ENCODE peak calls at places on chromosomes 6 and 20, in six cellular contexts. E is upper lobe of left lung, N is breast epithelium, C is suprapubic skin, Y is K562, P is transverse colon. X is an unnamed sample. For H3K4me1, the result is how much of the 10 kb centered on the place peaks cover.

GRCh38 chr6:116290799-116291198 is 11.1 kb upstream of the TSPYL1 start:
- DNase-seq in E (no peak), N (no peak), C (no peak), Y (no peak), P (no peak), X (no peak)

GRCh38 chr6:86825436-86825835 is 111.9 kb upstream of the HTR1E start:
- DNase-seq in E (no peak), N (no peak), C (no peak), Y (no peak), P (no peak), X (no peak)

GRCh38 chr6:127118505-127119360 is at the start of gene RSPO3:
- DNase-seq in E (peak), N (no peak), C (peak), Y (no peak), P (peak), X (no peak)

GRCh38 chr6:126075335-126076071 is 89.2 kb downstream of the TRMT11 start:
- DNase-seq in E (no peak), N (no peak), C (no peak), Y (no peak), P (no peak), X (no peak)

GRCh38 chr20:62734336-62734735 is 25.7 kb downstream of the NTSR1 start:
- DNase-seq in E (no peak), N (no peak), C (no peak), Y (no peak), P (no peak), X (no peak)

GRCh38 chr6:118581489-118581959 is 33.4 kb downstream of the PLN start:
- DNase-seq in E (no peak), N (no peak), C (no peak), Y (peak), P (no peak), X (no peak)

GRCh38 chr6:44897286-44897685 is 430.8 kb upstream of the RUNX2 start:
- DNase-seq in E (no peak), N (no peak), C (no peak), Y (no peak), P (no peak), X (no peak)

GRCh38 chr20:15146948-15147347 is 809.5 kb upstream of the FLRT3 start:
- DNase-seq in E (no peak), N (no peak), C (no peak), Y (no peak), P (no peak), X (no peak)

GRCh38 chr6:154962751-154963150 is 32.4 kb upstream of the TIAM2 start:
- DNase-seq in E (no peak), N (no peak), C (no peak), Y (no peak), P (no peak), X (no peak)

GRCh38 chr20:38645980-38646858 is 44.6 kb downstream of the ARHGAP40 start:
- DNase-seq in E (peak), N (peak), C (peak), Y (peak), P (peak), X (no peak)

GRCh38 chr20:34768105-34768504 is 57.3 kb downstream of the NCOA6 start:
- DNase-seq in E (no peak), N (no peak), C (no peak), Y (no peak), P (no peak), X (no peak)

GRCh38 chr20:11305406-11305805 is 612.3 kb upstream of the BTBD3 start:
- DNase-seq in E (no peak), N (no peak), C (no peak), Y (no peak), P (no peak), X (no peak)

GRCh38 chr20:45163071-45163803 is 11.5 kb upstream of the PI3 start:
- DNase-seq in E (no peak), N (no peak), C (no peak), Y (no peak), P (peak), X (no peak)

GRCh38 chr6:36788768-36789167 is 50.5 kb downstream of the CPNE5 start:
- DNase-seq in E (no peak), N (no peak), C (no peak), Y (no peak), P (no peak), X (no peak)

GRCh38 chr6:104828478-104828877 is 31.2 kb downstream of the HACE1 start:
- DNase-seq in E (no peak), N (no peak), C (no peak), Y (no peak), P (no peak), X (no peak)

GRCh38 chr6:101544286-101544685 is 150.8 kb downstream of the GRIK2 start:
- DNase-seq in E (no peak), N (no peak), C (no peak), Y (no peak), P (no peak), X (no peak)

GRCh38 chr6:22877946-22878705 is 308.8 kb downstream of the HDGFL1 start:
- DNase-seq in E (no peak), N (no peak), C (no peak), Y (no peak), P (no peak), X (no peak)

GRCh38 chr6:148311849-148312669 is 30.6 kb upstream of the SASH1 start:
- DNase-seq in E (no peak), N (no peak), C (no peak), Y (no peak), P (no peak), X (no peak)

GRCh38 chr6:1952726-1953360 is 292.6 kb downstream of the GMDS start:
- DNase-seq in E (no peak), N (no peak), C (no peak), Y (no peak), P (no peak), X (no peak)

GRCh38 chr20:24147961-24148360 is 159.4 kb upstream of the GGTLC1 start:
- DNase-seq in E (no peak), N (no peak), C (no peak), Y (no peak), P (no peak), X (peak)

GRCh38 chr6:57130784-57131183 is 40.8 kb downstream of the ZNF451 start:
- DNase-seq in E (no peak), N (no peak), C (no peak), Y (no peak), P (no peak), X (no peak)

GRCh38 chr6:36444470-36444869 is 1.7 kb downstream of the KCTD20 start:
- DNase-seq in E (no peak), N (no peak), C (no peak), Y (no peak), P (no peak), X (no peak)

GRCh38 chr6:89066929-89067646 is 13.5 kb upstream of the PNRC1 start:
- DNase-seq in E (no peak), N (no peak), C (no peak), Y (no peak), P (no peak), X (no peak)

GRCh38 chr6:146876271-146877151 is 277.7 kb downstream of the ADGB start:
- DNase-seq in E (no peak), N (no peak), C (no peak), Y (peak), P (no peak), X (no peak)

GRCh38 chr6:37311666-37312473 is 41.9 kb upstream of the RNF8 start:
- DNase-seq in E (no peak), N (no peak), C (no peak), Y (peak), P (no peak), X (no peak)

GRCh38 chr6:134398453-134398852 is 80.5 kb upstream of the SGK1 start:
- DNase-seq in E (no peak), N (no peak), C (no peak), Y (no peak), P (peak), X (no peak)

GRCh38 chr20:59145926-59146800 is 17.5 kb upstream of the ZNF831 start:
- DNase-seq in E (peak), N (peak), C (no peak), Y (no peak), P (no peak), X (peak)

GRCh38 chr20:45538209-45538798 is 978 bp downstream of the WFDC6 start:
- DNase-seq in E (no peak), N (no peak), C (no peak), Y (no peak), P (no peak), X (peak)

GRCh38 chr6:112433457-112433856 is 86.3 kb downstream of the RFPL4B start:
- DNase-seq in E (no peak), N (no peak), C (no peak), Y (no peak), P (no peak), X (no peak)

GRCh38 chr20:13786143-13786828 is 1.5 kb downstream of the NDUFAF5 start:
- DNase-seq in E (no peak), N (no peak), C (no peak), Y (no peak), P (no peak), X (no peak)

GRCh38 chr20:49475979-49476378 is 6.5 kb downstream of the KCNB1 start:
- DNase-seq in E (no peak), N (no peak), C (no peak), Y (no peak), P (no peak), X (no peak)

GRCh38 chr6:111750753-111751684 is 122.2 kb downstream of the FYN start:
- DNase-seq in E (no peak), N (no peak), C (no peak), Y (no peak), P (peak), X (no peak)

GRCh38 chr6:157514659-157515496 is 133.9 kb downstream of the ZDHHC14 start:
- DNase-seq in E (no peak), N (no peak), C (no peak), Y (peak), P (no peak), X (no peak)

GRCh38 chr6:157510329-157511188 is 129.6 kb downstream of the ZDHHC14 start:
- DNase-seq in E (peak), N (no peak), C (no peak), Y (no peak), P (no peak), X (no peak)

GRCh38 chr6:157513619-157514485 is 132.9 kb downstream of the ZDHHC14 start:
- DNase-seq in E (no peak), N (no peak), C (no peak), Y (no peak), P (no peak), X (no peak)

GRCh38 chr6:157512081-157512682 is 131.2 kb downstream of the ZDHHC14 start:
- DNase-seq in E (peak), N (no peak), C (no peak), Y (no peak), P (no peak), X (no peak)

DNA sequence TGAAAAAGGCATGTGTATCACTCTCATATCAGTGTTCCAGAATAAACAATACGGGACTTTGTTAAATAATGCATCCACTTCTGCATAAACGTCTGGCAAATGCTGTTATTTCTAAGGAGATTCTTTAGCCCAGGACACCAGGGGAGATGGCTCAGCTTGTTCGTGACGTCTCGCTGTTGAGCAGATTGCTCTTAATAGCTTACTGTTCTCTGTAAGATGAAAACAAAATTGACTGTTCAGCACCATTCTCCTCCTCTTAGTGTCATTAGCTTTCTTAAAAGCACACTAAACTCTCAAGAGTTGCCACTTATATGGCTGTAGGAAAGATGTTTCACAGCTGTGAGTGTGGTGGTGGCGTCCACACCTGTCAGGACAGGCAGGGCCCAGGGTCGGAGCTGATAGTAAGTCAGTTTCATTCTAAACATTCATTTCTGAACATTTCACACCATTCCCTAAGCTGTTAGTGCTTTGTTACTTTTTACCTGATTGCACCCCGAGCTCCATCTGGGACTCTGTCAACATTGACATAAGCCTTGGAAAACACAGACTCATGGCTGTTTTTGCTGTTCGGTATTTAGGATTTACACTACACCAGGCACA is 132.1 kb downstream of the ZDHHC14 start:
- DNase-seq in E (no peak), N (no peak), C (no peak), Y (no peak), P (no peak), X (no peak)
- TF ChIP-seq POLR2AphosphoS5 in E (no peak), N (no peak), C (no peak), Y (no peak), P (no peak), X (no peak)

GRCh38 chr6:27062755-27063154 is 184.7 kb upstream of the PRSS16 start:
- DNase-seq in E (no peak), N (no peak), C (no peak), Y (no peak), P (no peak), X (no peak)

GRCh38 chr6:27066381-27066780 is 181.1 kb upstream of the PRSS16 start:
- DNase-seq in E (no peak), N (no peak), C (no peak), Y (no peak), P (no peak), X (no peak)

GRCh38 chr6:27061235-27061993 is 186.1 kb upstream of the PRSS16 start:
- DNase-seq in E (no peak), N (no peak), C (no peak), Y (no peak), P (no peak), X (no peak)

GRCh38 chr6:27065183-27065582 is 182.3 kb upstream of the PRSS16 start:
- DNase-seq in E (no peak), N (no peak), C (no peak), Y (no peak), P (no peak), X (no peak)

DNA sequence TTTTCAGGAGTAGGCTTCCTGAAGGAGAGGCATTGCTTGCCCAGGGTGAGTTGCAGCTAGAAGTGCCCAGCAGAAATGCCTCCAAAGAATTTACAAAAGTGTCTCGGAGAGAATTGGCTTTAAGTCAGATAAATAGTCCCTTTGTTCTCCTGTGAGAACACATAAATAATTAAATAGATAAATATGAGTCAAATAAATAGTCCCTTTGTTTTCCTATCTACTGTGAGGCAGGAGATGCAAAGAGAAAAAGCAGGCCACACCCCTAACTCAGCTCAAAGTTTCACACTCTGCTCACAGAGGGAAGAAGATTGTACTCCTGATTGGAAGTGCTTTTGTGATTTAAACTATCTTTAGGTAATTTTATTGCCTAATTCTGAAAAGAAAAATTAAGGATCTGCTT is 180.7 kb upstream of the PRSS16 start:
- DNase-seq in E (no peak), N (no peak), C (no peak), Y (no peak), P (no peak), X (no peak)
- H3K27ac ChIP-seq in E (no peak), N (no peak), C (no peak), Y (no peak), P (no peak), X (no peak)

DNA sequence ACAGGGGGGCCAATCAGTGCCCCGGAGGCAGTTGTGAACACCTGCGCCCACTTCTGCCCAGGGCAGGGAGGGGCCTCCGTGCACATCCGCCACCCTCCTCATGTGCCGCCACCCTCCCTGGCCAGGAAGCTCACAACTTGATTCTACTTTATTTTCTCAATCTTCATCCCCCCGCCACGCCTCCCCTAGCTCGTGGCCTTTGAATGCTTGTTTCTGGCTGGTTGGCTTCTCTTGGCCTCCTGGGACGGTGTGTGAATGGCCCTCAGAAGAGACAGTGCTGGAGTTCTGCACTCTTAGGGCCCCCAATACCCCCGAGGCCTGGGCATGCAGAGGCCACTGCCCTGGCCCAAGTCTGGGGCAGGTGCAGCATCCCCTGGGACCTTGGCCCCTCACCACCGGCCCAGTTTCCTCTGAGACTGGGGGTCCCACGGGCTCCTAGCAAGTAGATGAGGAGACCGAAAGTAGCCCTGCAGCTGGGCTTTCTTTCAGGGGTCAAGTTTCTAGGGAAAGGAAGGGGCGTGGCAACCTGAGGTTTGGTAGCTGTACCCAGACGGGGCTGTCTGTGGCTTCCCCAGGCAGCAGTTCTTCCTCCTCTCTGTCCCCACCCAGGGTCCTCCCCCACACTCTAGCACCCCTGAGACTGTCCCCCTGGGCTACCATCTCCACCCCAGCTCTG is 1.3 kb downstream of the RGS19 start:
- DNase-seq in E (no peak), N (no peak), C (no peak), Y (no peak), P (peak), X (no peak)
- H3K4me1 ChIP-seq in E (half or more), N (under half), C (half or more), Y (under half), P (under half), X (under half)

GRCh38 chr6:166542580-166542912 is 43.9 kb downstream of the RAMACL start:
- DNase-seq in E (no peak), N (no peak), C (no peak), Y (no peak), P (peak), X (no peak)
- TF ChIP-seq POLR2AphosphoS5 in E (no peak), N (no peak), C (no peak), Y (no peak), P (no peak), X (no peak)

GRCh38 chr6:71404145-71404966 is 115.7 kb downstream of the OGFRL1 start:
- DNase-seq in E (no peak), N (no peak), C (no peak), Y (no peak), P (no peak), X (no peak)

GRCh38 chr6:71403422-71404134 is 115.0 kb downstream of the OGFRL1 start:
- DNase-seq in E (no peak), N (no peak), C (no peak), Y (no peak), P (no peak), X (no peak)

GRCh38 chr6:71406871-71407860 is 118.6 kb downstream of the OGFRL1 start:
- DNase-seq in E (no peak), N (no peak), C (no peak), Y (no peak), P (no peak), X (no peak)

GRCh38 chr6:71404967-71405278 is 116.3 kb downstream of the OGFRL1 start:
- DNase-seq in E (no peak), N (no peak), C (no peak), Y (no peak), P (no peak), X (no peak)

DNA sequence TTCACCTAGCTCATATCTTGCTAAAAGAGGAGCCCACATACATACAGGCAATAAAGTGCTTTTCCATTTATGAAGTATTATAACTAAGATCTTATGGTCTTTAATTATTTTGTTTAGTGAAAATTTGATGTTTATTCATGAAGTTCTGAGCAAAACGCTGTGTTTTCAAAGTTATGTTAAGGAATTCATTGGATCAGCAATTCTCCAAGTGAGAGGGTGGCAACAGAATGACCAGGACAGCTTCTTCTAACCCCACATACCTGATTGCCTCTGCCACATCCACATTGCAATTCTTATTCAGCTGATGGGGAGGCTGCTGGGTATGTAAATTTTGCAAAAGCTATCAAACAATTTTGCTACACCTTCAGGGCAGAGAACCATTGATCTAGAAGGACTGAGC is 116.8 kb downstream of the OGFRL1 start:
- DNase-seq in E (no peak), N (no peak), C (no peak), Y (no peak), P (no peak), X (no peak)
- H3K27ac ChIP-seq in E (peak), N (peak), C (no peak), Y (no peak), P (no peak), X (no peak)

GRCh38 chr20:40880063-40880715 is 148.4 kb upstream of the TOP1 start:
- DNase-seq in E (no peak), N (peak), C (no peak), Y (no peak), P (no peak), X (no peak)
- H3K4me1 ChIP-seq in E (under half), N (under half), C (under half), Y (under half), P (under half), X (under half)

GRCh38 chr6:17292600-17293133 is 11.5 kb downstream of the RBM24 start:
- DNase-seq in E (no peak), N (no peak), C (no peak), Y (no peak), P (no peak), X (no peak)
- TF ChIP-seq POLR2AphosphoS5 in E (no peak), N (no peak), C (no peak), Y (no peak), P (no peak), X (no peak)

GRCh38 chr6:14641401-14641800 is 523.8 kb downstream of the CD83 start:
- DNase-seq in E (no peak), N (no peak), C (no peak), Y (no peak), P (no peak), X (no peak)

GRCh38 chr6:14640631-14641030 is 523.1 kb downstream of the CD83 start:
- DNase-seq in E (no peak), N (no peak), C (no peak), Y (no peak), P (no peak), X (no peak)

GRCh38 chr6:14645221-14645620 is 527.6 kb downstream of the CD83 start:
- DNase-seq in E (no peak), N (no peak), C (no peak), Y (no peak), P (no peak), X (no peak)

GRCh38 chr6:14642106-14642505 is 524.5 kb downstream of the CD83 start:
- DNase-seq in E (no peak), N (no peak), C (no peak), Y (no peak), P (no peak), X (no peak)

DNA sequence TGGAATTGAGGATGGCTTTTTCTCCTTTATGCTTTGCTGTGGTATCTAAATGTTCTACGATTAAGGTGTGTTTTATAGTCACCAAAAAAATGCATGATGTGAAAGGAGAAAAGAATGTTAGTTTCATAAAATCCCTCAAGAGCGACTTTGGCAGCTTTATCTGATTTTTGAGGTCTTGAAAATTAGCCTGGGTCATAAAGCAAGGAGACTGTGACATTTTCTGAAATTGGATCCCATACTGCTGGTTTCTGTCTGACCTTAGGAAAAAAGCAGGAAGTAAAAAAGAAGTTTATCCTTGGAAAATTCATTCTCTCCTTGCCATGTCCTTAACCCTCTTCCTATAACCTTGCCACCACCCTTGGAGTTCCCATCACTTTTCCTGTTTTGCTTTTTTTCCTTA is 525.3 kb downstream of the CD83 start:
- DNase-seq in E (no peak), N (no peak), C (no peak), Y (no peak), P (no peak), X (no peak)
- H3K27ac ChIP-seq in E (no peak), N (no peak), C (no peak), Y (no peak), P (no peak), X (no peak)